ENCODE peak calls at places on chromosomes 16 and 17, in seven cellular contexts. One of them, this sample, is unnamed.

GRCh38 chr17:80869476-80869875 is 122.2 kb upstream of the CHMP6 start:
- DNase-seq in HCT116: no peak
- DNase-seq in SK-N-SH: no peak
- DNase-seq in K562: no peak
- DNase-seq in HepG2: no peak
- DNase-seq in GM12878: no peak
- DNase-seq in H1: no peak
- DNase-seq in this sample: no peak

GRCh38 chr17:4802228-4802627 is at the start of gene C17orf114:
- DNase-seq in HCT116: no peak
- DNase-seq in SK-N-SH: no peak
- DNase-seq in K562: no peak
- DNase-seq in HepG2: no peak
- DNase-seq in GM12878: no peak
- DNase-seq in H1: no peak
- DNase-seq in this sample: no peak

GRCh38 chr17:45346255-45347015 is 29.6 kb upstream of the MAP3K14 start:
- DNase-seq in HCT116: no peak
- DNase-seq in SK-N-SH: no peak
- DNase-seq in K562: no peak
- DNase-seq in HepG2: no peak
- DNase-seq in GM12878: no peak
- DNase-seq in H1: no peak
- DNase-seq in this sample: no peak

GRCh38 chr17:65039349-65039988 is 17.1 kb downstream of the GNA13 start:
- DNase-seq in HCT116: no peak
- DNase-seq in SK-N-SH: no peak
- DNase-seq in K562: no peak
- DNase-seq in HepG2: no peak
- DNase-seq in GM12878: peak
- DNase-seq in H1: no peak
- DNase-seq in this sample: peak

GRCh38 chr17:50666316-50666715 is 31.6 kb downstream of the ABCC3 start:
- DNase-seq in HCT116: no peak
- DNase-seq in SK-N-SH: no peak
- DNase-seq in K562: no peak
- DNase-seq in HepG2: no peak
- DNase-seq in GM12878: no peak
- DNase-seq in H1: no peak
- DNase-seq in this sample: no peak

GRCh38 chr17:68512967-68513474 is 791 bp downstream of the PRKAR1A start:
- DNase-seq in HCT116: no peak
- DNase-seq in SK-N-SH: peak
- DNase-seq in K562: no peak
- DNase-seq in HepG2: no peak
- DNase-seq in GM12878: no peak
- DNase-seq in H1: no peak
- DNase-seq in this sample: no peak

GRCh38 chr17:71516149-71516548 is 604.7 kb upstream of the SOX9 start:
- DNase-seq in HCT116: no peak
- DNase-seq in SK-N-SH: peak
- DNase-seq in K562: no peak
- DNase-seq in HepG2: no peak
- DNase-seq in GM12878: no peak
- DNase-seq in H1: no peak
- DNase-seq in this sample: no peak

GRCh38 chr16:84239910-84240309 is at the start of gene KCNG4:
- DNase-seq in HCT116: no peak
- DNase-seq in SK-N-SH: peak
- DNase-seq in K562: no peak
- DNase-seq in HepG2: no peak
- DNase-seq in GM12878: no peak
- DNase-seq in H1: no peak
- DNase-seq in this sample: peak

GRCh38 chr16:17382949-17383348 is 87.8 kb downstream of the XYLT1 start:
- DNase-seq in HCT116: no peak
- DNase-seq in SK-N-SH: no peak
- DNase-seq in K562: no peak
- DNase-seq in HepG2: no peak
- DNase-seq in GM12878: no peak
- DNase-seq in H1: no peak
- DNase-seq in this sample: no peak

GRCh38 chr16:5350118-5350517 is 252.5 kb upstream of the EEF2KMT start:
- DNase-seq in HCT116: no peak
- DNase-seq in SK-N-SH: peak
- DNase-seq in K562: no peak
- DNase-seq in HepG2: no peak
- DNase-seq in GM12878: no peak
- DNase-seq in H1: no peak
- DNase-seq in this sample: no peak

GRCh38 chr17:82013341-82013740 is 9.3 kb downstream of the CENPX start:
- DNase-seq in HCT116: no peak
- DNase-seq in SK-N-SH: peak
- DNase-seq in K562: no peak
- DNase-seq in HepG2: no peak
- DNase-seq in GM12878: no peak
- DNase-seq in H1: no peak
- DNase-seq in this sample: no peak

GRCh38 chr16:81548901-81549546 is 104.4 kb downstream of the CMIP start:
- DNase-seq in HCT116: no peak
- DNase-seq in SK-N-SH: no peak
- DNase-seq in K562: no peak
- DNase-seq in HepG2: peak
- DNase-seq in GM12878: peak
- DNase-seq in H1: no peak
- DNase-seq in this sample: no peak

GRCh38 chr16:78877114-78877513 is 723.4 kb downstream of the MAF start:
- DNase-seq in HCT116: no peak
- DNase-seq in SK-N-SH: no peak
- DNase-seq in K562: no peak
- DNase-seq in HepG2: no peak
- DNase-seq in GM12878: no peak
- DNase-seq in H1: no peak
- DNase-seq in this sample: no peak

GRCh38 chr16:1193143-1193824 is 31.8 kb downstream of the TPSG1 start:
- DNase-seq in HCT116: peak
- DNase-seq in SK-N-SH: peak
- DNase-seq in K562: peak
- DNase-seq in HepG2: peak
- DNase-seq in GM12878: no peak
- DNase-seq in H1: no peak
- DNase-seq in this sample: peak

GRCh38 chr16:68375801-68376536 is 65.2 kb downstream of the PRMT7 start:
- DNase-seq in HCT116: no peak
- DNase-seq in SK-N-SH: no peak
- DNase-seq in K562: no peak
- DNase-seq in HepG2: no peak
- DNase-seq in GM12878: no peak
- DNase-seq in H1: no peak
- DNase-seq in this sample: no peak

GRCh38 chr17:70190959-70191805 is 21.9 kb downstream of the KCNJ2 start:
- DNase-seq in HCT116: no peak
- DNase-seq in SK-N-SH: no peak
- DNase-seq in K562: no peak
- DNase-seq in HepG2: no peak
- DNase-seq in GM12878: no peak
- DNase-seq in H1: no peak
- DNase-seq in this sample: no peak

GRCh38 chr17:82734987-82735866 is at the start of gene FN3K:
- DNase-seq in HCT116: no peak
- DNase-seq in SK-N-SH: peak
- DNase-seq in K562: peak
- DNase-seq in HepG2: peak
- DNase-seq in GM12878: no peak
- DNase-seq in H1: peak
- DNase-seq in this sample: peak

GRCh38 chr16:87201052-87201451 is 116.1 kb downstream of the C16orf95 start:
- DNase-seq in HCT116: no peak
- DNase-seq in SK-N-SH: no peak
- DNase-seq in K562: no peak
- DNase-seq in HepG2: no peak
- DNase-seq in GM12878: no peak
- DNase-seq in H1: no peak
- DNase-seq in this sample: no peak

GRCh38 chr17:38447502-38448095 is 19.3 kb downstream of the ARHGAP23 start:
- DNase-seq in HCT116: no peak
- DNase-seq in SK-N-SH: no peak
- DNase-seq in K562: no peak
- DNase-seq in HepG2: no peak
- DNase-seq in GM12878: no peak
- DNase-seq in H1: no peak
- DNase-seq in this sample: no peak

GRCh38 chr17:67504182-67504581 is 127.1 kb downstream of the PITPNC1 start:
- DNase-seq in HCT116: no peak
- DNase-seq in SK-N-SH: no peak
- DNase-seq in K562: no peak
- DNase-seq in HepG2: no peak
- DNase-seq in GM12878: no peak
- DNase-seq in H1: no peak
- DNase-seq in this sample: no peak

GRCh38 chr17:10585529-10585928 is 36.1 kb upstream of the MYH2 start:
- DNase-seq in HCT116: no peak
- DNase-seq in SK-N-SH: no peak
- DNase-seq in K562: no peak
- DNase-seq in HepG2: no peak
- DNase-seq in GM12878: no peak
- DNase-seq in H1: no peak
- DNase-seq in this sample: no peak

GRCh38 chr17:55609737-55610201 is 98.5 kb upstream of the SMIM36 start:
- DNase-seq in HCT116: no peak
- DNase-seq in SK-N-SH: no peak
- DNase-seq in K562: no peak
- DNase-seq in HepG2: no peak
- DNase-seq in GM12878: no peak
- DNase-seq in H1: no peak
- DNase-seq in this sample: no peak

GRCh38 chr16:47712276-47713224 is 251.4 kb downstream of the PHKB start:
- DNase-seq in HCT116: no peak
- DNase-seq in SK-N-SH: peak
- DNase-seq in K562: no peak
- DNase-seq in HepG2: no peak
- DNase-seq in GM12878: no peak
- DNase-seq in H1: no peak
- DNase-seq in this sample: no peak

GRCh38 chr17:46009681-46010596 is 10.9 kb downstream of the STH start:
- DNase-seq in HCT116: no peak
- DNase-seq in SK-N-SH: no peak
- DNase-seq in K562: no peak
- DNase-seq in HepG2: no peak
- DNase-seq in GM12878: no peak
- DNase-seq in H1: no peak
- DNase-seq in this sample: no peak

DNA sequence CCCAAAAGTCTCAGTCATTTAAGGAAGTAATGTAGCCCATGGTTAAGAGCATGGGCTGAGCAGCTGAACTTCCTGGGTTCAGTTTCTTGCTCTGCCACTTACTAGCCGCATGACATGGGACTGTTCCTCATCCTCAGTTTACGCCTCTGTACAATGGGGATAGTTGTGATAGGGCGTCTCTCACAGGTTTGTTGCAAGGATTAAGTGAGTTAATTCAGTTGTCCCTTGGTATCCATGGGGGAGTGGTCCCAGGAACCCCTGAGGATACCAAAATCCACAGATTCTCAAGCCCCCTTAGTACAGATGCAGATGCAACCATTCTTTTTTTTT is 76.8 kb downstream of the KSR1 start:
- DNase-seq in HCT116: no peak
- DNase-seq in SK-N-SH: no peak
- DNase-seq in K562: no peak
- DNase-seq in HepG2: no peak
- DNase-seq in GM12878: no peak
- DNase-seq in H1: no peak
- DNase-seq in this sample: no peak
- TF ChIP-seq JUND in HCT116: no peak
- TF ChIP-seq JUND in SK-N-SH: no peak
- TF ChIP-seq JUND in K562: no peak
- TF ChIP-seq JUND in HepG2: no peak
- TF ChIP-seq JUND in GM12878: no peak
- TF ChIP-seq JUND in H1: no peak
- TF ChIP-seq JUND in this sample: no peak

GRCh38 chr16:25126820-25127232 is 15.3 kb downstream of the LCMT1 start:
- DNase-seq in HCT116: no peak
- DNase-seq in SK-N-SH: no peak
- DNase-seq in K562: no peak
- DNase-seq in HepG2: peak
- DNase-seq in GM12878: no peak
- DNase-seq in H1: no peak
- DNase-seq in this sample: peak
- TF ChIP-seq JUND in HCT116: no peak
- TF ChIP-seq JUND in SK-N-SH: no peak
- TF ChIP-seq JUND in K562: peak
- TF ChIP-seq JUND in HepG2: no peak
- TF ChIP-seq JUND in GM12878: no peak
- TF ChIP-seq JUND in H1: no peak
- TF ChIP-seq JUND in this sample: no peak

DNA sequence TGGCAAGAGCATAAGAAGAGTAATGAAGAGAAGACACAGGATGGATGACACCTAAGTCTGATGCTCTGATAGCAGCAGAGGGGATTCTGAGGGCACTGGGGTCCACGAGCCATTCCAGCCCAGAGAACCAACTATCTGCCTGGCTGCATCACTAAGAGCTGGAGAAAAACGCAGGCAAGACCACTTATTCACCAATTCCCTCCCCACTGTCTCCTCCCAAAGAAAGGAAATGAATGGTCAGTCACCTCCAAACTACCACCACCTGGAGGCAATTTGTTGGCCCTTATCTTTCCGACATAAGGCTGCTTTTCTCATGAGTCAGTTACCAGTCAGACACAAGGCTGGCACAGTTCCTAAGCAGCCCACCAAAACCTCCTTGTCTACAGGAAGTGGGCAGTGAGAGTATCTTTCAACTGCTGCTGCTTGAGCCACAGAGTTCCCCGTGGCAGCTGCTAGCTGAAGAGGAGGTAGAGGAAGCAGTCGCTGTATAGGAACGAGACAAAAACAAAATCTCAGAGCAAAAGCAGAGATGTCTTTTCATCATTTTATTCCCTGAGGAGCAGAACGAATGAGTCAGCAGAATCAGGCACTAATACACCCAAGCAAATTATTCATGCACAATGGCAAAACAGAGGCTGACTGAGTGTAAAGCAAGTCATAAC is 111.1 kb downstream of the SMG6 start:
- DNase-seq in HCT116: peak
- DNase-seq in SK-N-SH: peak
- DNase-seq in K562: no peak
- DNase-seq in HepG2: no peak
- DNase-seq in GM12878: peak
- DNase-seq in H1: no peak
- DNase-seq in this sample: no peak
- TF ChIP-seq JUND in HCT116: peak
- TF ChIP-seq JUND in SK-N-SH: peak
- TF ChIP-seq JUND in K562: peak
- TF ChIP-seq JUND in HepG2: no peak
- TF ChIP-seq JUND in GM12878: no peak
- TF ChIP-seq JUND in H1: no peak
- TF ChIP-seq JUND in this sample: no peak

DNA sequence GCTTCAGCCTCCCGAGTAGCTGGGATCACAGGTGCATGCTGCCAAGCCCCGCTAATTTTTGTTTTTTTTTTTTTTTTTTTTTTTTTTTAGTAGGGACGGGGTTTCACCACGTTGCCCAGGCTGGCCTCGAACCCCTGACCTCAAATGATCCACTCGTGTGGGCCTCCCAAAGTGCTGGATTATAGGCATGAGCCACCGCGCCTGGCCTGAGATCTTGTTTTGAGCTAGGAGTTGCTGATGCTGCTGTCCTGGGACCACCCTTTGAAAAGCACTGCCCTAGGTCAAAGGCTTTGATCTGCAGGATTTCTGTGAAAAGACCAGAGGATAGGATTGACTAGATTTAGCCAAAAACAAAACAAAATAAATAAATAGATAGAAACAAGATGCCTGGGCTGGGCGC is 798 bp upstream of the SLC39A11 start:
- DNase-seq in HCT116: no peak
- DNase-seq in SK-N-SH: no peak
- DNase-seq in K562: no peak
- DNase-seq in HepG2: no peak
- DNase-seq in GM12878: no peak
- DNase-seq in H1: no peak
- DNase-seq in this sample: no peak
- TF ChIP-seq JUND in HCT116: no peak
- TF ChIP-seq JUND in SK-N-SH: no peak
- TF ChIP-seq JUND in K562: no peak
- TF ChIP-seq JUND in HepG2: no peak
- TF ChIP-seq JUND in GM12878: no peak
- TF ChIP-seq JUND in H1: no peak
- TF ChIP-seq JUND in this sample: no peak

This sample was measured in T47D.